ENCODE peak calls at places on chromosomes 2 and 18, in four cellular contexts. M is neural progenitor cell, H is GM23248, C is PC-3. Y is an unnamed sample.

GRCh38 chr18:2139676-2140075 is 431.6 kb downstream of the METTL4 start:
- DNase-seq in M (no peak), H (peak), C (peak), Y (no peak)

GRCh38 chr2:7573166-7573845 is 656.1 kb downstream of the RNF144A start:
- DNase-seq in M (peak), H (no peak), C (no peak), Y (peak)

GRCh38 chr2:30149513-30149912 is 2.7 kb downstream of the YPEL5 start:
- DNase-seq in M (peak), H (peak), C (peak), Y (no peak)

GRCh38 chr2:40251146-40251545 is 200.7 kb downstream of the SLC8A1 start:
- DNase-seq in M (peak), H (no peak), C (peak), Y (no peak)

GRCh38 chr2:105005601-105006000 is 32.3 kb upstream of the MRPS9 start:
- DNase-seq in M (no peak), H (no peak), C (peak), Y (no peak)

GRCh38 chr18:39167990-39168389 is 1602.4 kb upstream of the CELF4 start:
- DNase-seq in M (peak), H (no peak), C (no peak), Y (no peak)

GRCh38 chr2:215028231-215028630 is 110.2 kb downstream of the ABCA12 start:
- DNase-seq in M (no peak), H (peak), C (peak), Y (no peak)

GRCh38 chr18:9135912-9136314 is 668 bp upstream of the ANKRD12 start:
- DNase-seq in M (peak), H (peak), C (peak), Y (no peak)

GRCh38 chr2:64330691-64331429 is 123.1 kb upstream of the LGALSL start:
- DNase-seq in M (peak), H (peak), C (peak), Y (peak)

GRCh38 chr18:7735606-7736175 is 168.6 kb downstream of the PTPRM start:
- DNase-seq in M (no peak), H (no peak), C (no peak), Y (no peak)

GRCh38 chr2:233832869-233833812 is 21.2 kb downstream of the HJURP start:
- DNase-seq in M (peak), H (peak), C (peak), Y (peak)

GRCh38 chr18:6022840-6023239 is 127.5 kb upstream of the TMEM200C start:
- DNase-seq in M (peak), H (peak), C (no peak), Y (no peak)

GRCh38 chr18:58967643-58968291 is 103.1 kb downstream of the ZNF532 start:
- DNase-seq in M (no peak), H (no peak), C (no peak), Y (no peak)

GRCh38 chr2:138373993-138374408 is 127.6 kb upstream of the SPOPL start:
- DNase-seq in M (peak), H (peak), C (peak), Y (no peak)

GRCh38 chr2:5391361-5391760 is 300.8 kb upstream of the SOX11 start:
- DNase-seq in M (no peak), H (no peak), C (no peak), Y (no peak)

GRCh38 chr2:25323042-25323514 is 18.6 kb downstream of the DNMT3A start:
- DNase-seq in M (peak), H (no peak), C (no peak), Y (no peak)

GRCh38 chr2:226185613-226186211 is 613.9 kb downstream of the IRS1 start:
- DNase-seq in M (peak), H (peak), C (peak), Y (no peak)

GRCh38 chr2:52335727-52336126 is 1303.8 kb upstream of the NRXN1 start:
- DNase-seq in M (no peak), H (no peak), C (peak), Y (no peak)

GRCh38 chr2:217468042-217468441 is 534.8 kb downstream of the TNS1 start:
- DNase-seq in M (no peak), H (no peak), C (no peak), Y (no peak)

GRCh38 chr2:218671077-218671653 is 637 bp downstream of the RNF25 start:
- DNase-seq in M (peak), H (peak), C (peak), Y (no peak)

GRCh38 chr18:79792988-79793355 is 4.8 kb upstream of the KCNG2 start:
- DNase-seq in M (no peak), H (no peak), C (no peak), Y (no peak)

GRCh38 chr18:48412339-48412929 is 3.3 kb upstream of the ZBTB7C start:
- DNase-seq in M (peak), H (peak), C (peak), Y (no peak)

GRCh38 chr2:30480703-30481322 is 33.8 kb downstream of the LCLAT1 start:
- DNase-seq in M (no peak), H (no peak), C (no peak), Y (no peak)

GRCh38 chr18:36589857-36590543 is 238.8 kb downstream of the TPGS2 start:
- DNase-seq in M (no peak), H (peak), C (no peak), Y (no peak)

GRCh38 chr2:112183327-112184025 is 45.3 kb downstream of the FBLN7 start:
- DNase-seq in M (no peak), H (no peak), C (no peak), Y (no peak)

GRCh38 chr2:19357383-19358241 is 811 bp downstream of the OSR1 start:
- DNase-seq in M (peak), H (peak), C (peak), Y (no peak)

GRCh38 chr2:128868686-128869551 is 550.3 kb upstream of the HS6ST1 start:
- DNase-seq in M (no peak), H (peak), C (no peak), Y (no peak)

GRCh38 chr18:63225434-63225833 is 94.1 kb downstream of the BCL2 start:
- DNase-seq in M (no peak), H (no peak), C (no peak), Y (no peak)

GRCh38 chr2:169526451-169526850 is 16.9 kb downstream of the KLHL41 start:
- DNase-seq in M (no peak), H (peak), C (peak), Y (no peak)

GRCh38 chr18:42517896-42518295 is 562.9 kb downstream of the PIK3C3 start:
- DNase-seq in M (no peak), H (no peak), C (peak), Y (no peak)

GRCh38 chr2:173716458-173717052 is 248.6 kb downstream of the SP3 start:
- DNase-seq in M (no peak), H (no peak), C (peak), Y (no peak)

GRCh38 chr2:234483568-234484251 is 13.2 kb downstream of the ARL4C start:
- DNase-seq in M (peak), H (peak), C (no peak), Y (no peak)

GRCh38 chr2:108184421-108184820 is 55.3 kb upstream of the SULT1C3 start:
- DNase-seq in M (peak), H (peak), C (peak), Y (no peak)

GRCh38 chr2:53473236-53473635 is 294.4 kb upstream of the CHAC2 start:
- DNase-seq in M (peak), H (peak), C (peak), Y (no peak)

GRCh38 chr2:134944975-134945374 is 26.4 kb downstream of the CCNT2 start:
- DNase-seq in M (peak), H (no peak), C (no peak), Y (no peak)

GRCh38 chr2:160252278-160252887 is 52.3 kb upstream of the ITGB6 start:
- DNase-seq in M (peak), H (peak), C (peak), Y (peak)

GRCh38 chr2:159891917-159892691 is 94.1 kb upstream of the CD302 start:
- DNase-seq in M (no peak), H (peak), C (peak), Y (no peak)

GRCh38 chr2:62423883-62424458 is 82.0 kb downstream of the TMEM17 start:
- DNase-seq in M (no peak), H (no peak), C (no peak), Y (no peak)

GRCh38 chr2:47905454-47906260 is 641 bp downstream of the FBXO11 start:
- DNase-seq in M (peak), H (peak), C (peak), Y (no peak)
- H3K9ac ChIP-seq in M (peak), H (peak), C (peak), Y (peak)

GRCh38 chr2:205684871-205685313 is 2.6 kb downstream of the NRP2 start:
- DNase-seq in M (peak), H (no peak), C (no peak), Y (no peak)
- H3K27ac ChIP-seq in M (no peak), H (no peak), C (no peak), Y (no peak)

DNA sequence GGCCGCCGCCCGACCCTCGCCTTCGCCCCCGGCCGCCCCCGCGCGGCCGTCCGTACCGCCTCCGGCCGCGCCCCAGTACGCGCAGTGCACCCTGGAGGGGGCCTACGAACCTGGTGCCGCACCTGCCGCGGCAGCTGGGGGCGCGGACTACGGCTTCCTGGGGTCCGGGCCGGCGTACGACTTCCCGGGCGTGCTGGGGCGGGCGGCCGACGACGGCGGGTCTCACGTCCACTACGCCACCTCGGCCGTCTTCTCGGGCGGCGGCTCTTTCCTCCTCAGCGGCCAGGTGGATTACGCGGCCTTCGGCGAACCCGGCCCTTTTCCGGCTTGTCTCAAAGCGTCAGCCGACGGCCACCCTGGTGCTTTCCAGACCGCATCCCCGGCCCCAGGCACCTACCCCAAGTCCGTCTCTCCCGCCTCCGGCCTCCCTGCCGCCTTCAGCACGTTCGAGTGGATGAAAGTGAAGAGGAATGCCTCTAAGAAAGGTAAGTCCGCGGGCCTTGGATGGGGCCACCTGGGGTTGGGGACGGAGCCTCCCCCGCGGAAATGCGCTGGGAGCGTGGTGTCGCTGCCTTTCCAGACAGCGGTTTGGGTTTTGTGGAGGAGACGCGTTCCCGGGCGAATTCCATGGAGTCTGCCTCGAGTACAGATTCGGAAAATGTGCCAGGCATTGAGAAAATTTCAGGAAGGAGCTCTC is 649 bp downstream of the HOXD1 start:
- DNase-seq in M (peak), H (peak), C (no peak), Y (no peak)
- TF ChIP-seq EZH2 in M (peak), H (no peak), C (no peak), Y (no peak)

GRCh38 chr2:44244135-44244871 is 31.0 kb upstream of the SLC3A1 start:
- DNase-seq in M (peak), H (peak), C (peak), Y (peak)
- H3K9ac ChIP-seq in M (no peak), H (no peak), C (peak), Y (peak)

GRCh38 chr2:67289921-67290371 is 107.2 kb upstream of the ETAA1 start:
- DNase-seq in M (no peak), H (peak), C (peak), Y (no peak)
- H3K27ac ChIP-seq in M (no peak), H (peak), C (peak), Y (no peak)

DNA sequence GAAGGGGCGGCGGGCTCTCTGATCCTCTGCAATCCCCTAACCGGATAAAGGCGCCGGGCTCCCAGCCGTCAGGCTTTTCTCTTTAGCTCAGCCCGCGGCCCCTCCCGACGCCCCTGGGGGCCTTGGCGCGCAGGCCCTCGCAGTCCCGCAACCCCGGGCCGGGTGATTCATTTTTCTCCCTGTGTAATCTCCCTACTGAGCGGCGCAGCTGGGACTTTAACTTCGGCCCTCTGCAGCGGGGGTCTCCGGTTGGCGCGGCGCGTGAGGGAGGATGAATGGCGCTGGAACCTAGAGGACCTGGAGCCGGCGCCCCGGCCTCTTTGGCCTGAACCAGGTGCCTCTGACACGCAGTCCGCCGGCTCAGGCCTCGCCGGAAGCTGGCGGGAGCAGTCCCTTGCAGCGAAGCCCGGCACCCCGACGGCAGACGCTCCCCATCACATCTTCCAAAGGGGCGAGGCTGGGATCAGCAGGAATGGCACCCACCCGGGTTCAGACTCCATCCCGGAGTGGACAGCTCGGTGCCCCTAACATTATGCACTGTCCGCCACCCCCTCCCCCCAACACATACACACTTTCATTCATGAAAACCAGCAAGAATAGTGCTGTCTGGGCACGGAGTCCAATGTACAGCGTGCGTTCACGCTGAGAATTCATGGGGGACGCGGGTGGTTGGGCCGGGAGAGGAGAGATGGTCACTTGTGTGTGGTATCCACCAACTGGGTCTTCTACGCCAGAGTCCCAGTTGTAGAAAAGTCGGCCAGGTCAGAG is 1.2 kb downstream of the CNGA3 start:
- DNase-seq in M (peak), H (peak), C (no peak), Y (no peak)
- TF ChIP-seq EZH2 in M (no peak), H (peak), C (no peak), Y (no peak)

DNA sequence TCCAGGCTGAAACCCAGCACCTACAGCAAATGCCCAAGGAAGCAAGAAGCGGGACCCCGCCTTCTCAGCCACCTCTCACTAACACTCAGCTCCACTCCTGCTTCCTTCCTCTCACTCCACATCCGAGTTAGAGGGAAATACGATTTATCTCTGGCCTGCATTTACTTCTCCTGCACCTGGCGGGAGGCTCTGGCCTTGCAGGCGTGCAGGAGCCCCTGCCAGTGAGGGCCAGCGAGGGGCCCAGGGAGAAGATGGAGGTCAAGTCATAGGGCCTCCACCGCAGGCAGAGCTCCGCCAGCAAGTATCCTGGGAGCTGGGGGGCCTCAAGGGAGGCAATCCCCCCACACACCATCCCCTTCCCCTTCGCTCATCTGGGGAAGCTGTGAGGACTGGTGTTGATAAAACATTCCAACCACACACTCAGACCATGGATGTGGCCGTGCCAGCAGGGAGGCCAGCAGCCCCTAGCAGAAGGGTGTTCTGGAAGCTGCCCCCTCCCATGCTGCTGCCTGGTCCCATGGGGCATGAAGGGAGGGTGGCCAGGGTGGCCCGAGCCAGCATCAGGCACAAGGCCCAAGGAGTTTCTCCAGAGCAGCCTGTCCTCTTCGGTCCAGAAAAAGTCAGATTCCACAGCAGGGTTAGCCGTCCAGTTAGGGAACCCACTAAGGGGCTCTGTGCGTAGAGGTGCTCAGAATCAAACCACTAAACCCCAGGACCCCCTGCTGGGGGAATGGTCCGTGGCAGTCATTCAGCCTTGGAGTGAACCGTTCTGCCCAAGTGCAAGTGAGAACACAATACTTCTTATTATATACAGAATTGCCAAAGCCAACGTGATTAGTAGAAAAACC is 91.2 kb downstream of the HDAC4 start:
- DNase-seq in M (no peak), H (no peak), C (no peak), Y (no peak)
- H3K9ac ChIP-seq in M (no peak), H (peak), C (no peak), Y (peak)

GRCh38 chr2:183059561-183059960 is 19.0 kb upstream of the DUSP19 start:
- DNase-seq in M (no peak), H (peak), C (peak), Y (no peak)
- H3K27ac ChIP-seq in M (no peak), H (peak), C (peak), Y (peak)

GRCh38 chr2:170820647-170821630 is 4.3 kb downstream of the GAD1 start:
- DNase-seq in M (no peak), H (no peak), C (no peak), Y (no peak)

GRCh38 chr2:170821631-170822291 is 5.1 kb downstream of the GAD1 start:
- DNase-seq in M (no peak), H (no peak), C (no peak), Y (no peak)

GRCh38 chr2:170823800-170824153 is 7.1 kb downstream of the GAD1 start:
- DNase-seq in M (no peak), H (no peak), C (no peak), Y (no peak)

GRCh38 chr2:170822885-170823799 is 6.5 kb downstream of the GAD1 start:
- DNase-seq in M (peak), H (peak), C (no peak), Y (no peak)

DNA sequence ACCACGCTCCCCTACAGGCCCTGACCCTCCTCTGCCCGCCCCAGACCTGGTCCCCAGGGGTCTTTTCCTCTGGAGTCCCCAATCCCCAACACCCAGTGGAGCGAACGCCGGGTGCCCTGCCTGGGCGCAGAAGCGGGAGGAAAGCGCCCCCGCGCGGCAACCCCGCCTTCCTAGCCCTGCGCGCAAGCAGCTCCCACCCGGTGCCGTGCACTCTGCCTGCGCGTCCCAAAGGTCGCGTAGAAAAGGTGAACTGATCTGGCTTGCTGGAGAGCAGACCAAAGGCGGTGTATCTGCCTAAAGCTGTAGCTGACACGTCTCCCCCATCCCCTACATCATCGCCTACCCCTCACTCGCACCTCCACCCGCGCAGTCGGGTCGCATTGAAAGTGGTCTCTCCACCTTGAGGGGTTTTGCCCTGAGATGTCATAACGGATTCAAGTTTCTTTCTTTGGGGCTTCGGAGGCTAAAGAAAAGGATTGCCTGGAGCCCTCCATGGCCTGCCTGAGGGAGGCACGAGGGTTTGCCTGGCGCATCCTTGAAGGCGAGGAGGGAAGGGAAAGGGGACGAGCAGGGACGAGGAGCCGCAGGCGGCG is 5.7 kb downstream of the GAD1 start:
- DNase-seq in M (peak), H (peak), C (no peak), Y (no peak)
- TF ChIP-seq EZH2 in M (peak), H (no peak), C (no peak), Y (no peak)

GRCh38 chr2:237072067-237072931 is 13.4 kb upstream of the COPS8 start:
- DNase-seq in M (peak), H (peak), C (peak), Y (no peak)
- H3K9ac ChIP-seq in M (no peak), H (peak), C (no peak), Y (no peak)